ENCODE peak calls at places on chromosome 2, in seven cellular contexts. C is Panc1, A is heart right ventricle, L is fibroblast of mammary gland, D is pancreas, Z is ovary, V is fibroblast of the aortic adventitia. Q is an unnamed sample.

GRCh38 chr2:182941939-182942338 is 75.5 kb upstream of the FRZB start:
- DNase-seq in L (no peak), A (no peak), C (no peak), V (no peak), Z (no peak), D (no peak), Q (no peak)

GRCh38 chr2:174007010-174007409 is 41.8 kb upstream of the SP3 start:
- DNase-seq in L (no peak), D (no peak), Z (no peak), C (no peak), A (no peak), V (no peak), Q (no peak)

GRCh38 chr2:36459725-36460137 is 104.2 kb downstream of the CRIM1 start:
- DNase-seq in Z (no peak), V (peak), A (no peak), L (peak), C (no peak), D (no peak), Q (peak)

GRCh38 chr2:74104839-74105238 is 42.9 kb downstream of the BOLA3 start:
- DNase-seq in V (peak), D (no peak), C (no peak), L (peak), Z (no peak), A (no peak), Q (peak)

GRCh38 chr2:240298803-240299709 is 136.4 kb upstream of the GPC1 start:
- DNase-seq in A (no peak), V (no peak), D (no peak), Z (no peak), C (no peak), L (no peak), Q (no peak)

GRCh38 chr2:69514836-69515235 is 77.6 kb upstream of the NFU1 start:
- DNase-seq in V (peak), A (no peak), L (peak), D (no peak), Z (no peak), C (no peak), Q (peak)

GRCh38 chr2:190219186-190219585 is 100.4 kb downstream of the HIBCH start:
- DNase-seq in C (no peak), V (no peak), A (no peak), D (no peak), Z (no peak), L (no peak), Q (no peak)

GRCh38 chr2:227617316-227618250 is at the start of gene SCYGR4:
- DNase-seq in C (no peak), V (peak), L (peak), D (no peak), Z (no peak), A (no peak), Q (no peak)

GRCh38 chr2:58731488-58731869 is 490.4 kb upstream of the FANCL start:
- DNase-seq in Z (no peak), V (no peak), L (no peak), D (no peak), C (no peak), A (no peak), Q (no peak)

GRCh38 chr2:26854283-26854827 is 6.4 kb downstream of the DPYSL5 start:
- DNase-seq in L (no peak), Z (no peak), D (no peak), V (no peak), A (no peak), C (no peak), Q (no peak)

GRCh38 chr2:26605195-26605968 is 35.8 kb downstream of the CIB4 start:
- DNase-seq in V (peak), C (peak), D (no peak), A (no peak), Z (peak), L (peak), Q (peak)

GRCh38 chr2:55309441-55309840 is 40.4 kb upstream of the MTIF2 start:
- DNase-seq in L (peak), D (no peak), V (peak), C (no peak), A (no peak), Z (no peak), Q (peak)

GRCh38 chr2:58098254-58099096 is 51.9 kb downstream of the VRK2 start:
- DNase-seq in Z (no peak), V (peak), L (peak), D (no peak), A (no peak), C (no peak), Q (peak)

GRCh38 chr2:113282747-113283533 is 4.2 kb upstream of the PAX8 start:
- DNase-seq in V (no peak), D (peak), C (no peak), L (no peak), A (peak), Z (no peak), Q (peak)
- TF ChIP-seq CTCF in V (no peak), D (no peak), C (no peak), L (no peak), A (no peak), Z (no peak), Q (peak)

DNA sequence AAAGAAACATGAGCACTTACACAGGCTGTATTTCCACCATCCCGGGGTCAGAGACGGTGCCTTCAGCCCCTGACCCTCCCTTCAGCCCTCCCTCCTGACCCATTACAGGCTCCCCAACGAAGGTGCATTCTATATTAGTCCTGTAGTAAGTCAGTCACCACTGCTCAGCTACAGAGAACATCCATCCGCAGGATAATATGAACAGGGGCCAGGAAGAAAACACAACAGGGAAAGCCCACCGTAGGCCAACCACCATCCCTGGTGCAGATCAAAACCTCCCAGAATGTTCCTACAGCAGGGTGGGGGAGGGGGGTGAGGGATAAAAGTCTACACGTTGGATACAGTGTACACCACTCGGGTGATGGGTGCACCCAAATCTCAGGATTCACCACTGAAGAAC is 15.1 kb downstream of the PXDN start:
- DNase-seq in A (no peak), L (no peak), V (no peak), D (no peak), Z (no peak), C (no peak), Q (no peak)
- H3K4me3 ChIP-seq in A (no peak), L (no peak), V (no peak), D (no peak), Z (no peak), C (no peak), Q (no peak)

GRCh38 chr2:151632993-151633592 is 101.2 kb downstream of the NEB start:
- DNase-seq in D (no peak), V (peak), C (no peak), A (no peak), L (peak), Z (no peak), Q (peak)
- TF ChIP-seq CTCF in D (no peak), V (peak), C (peak), A (no peak), L (peak), Z (no peak), Q (peak)

DNA sequence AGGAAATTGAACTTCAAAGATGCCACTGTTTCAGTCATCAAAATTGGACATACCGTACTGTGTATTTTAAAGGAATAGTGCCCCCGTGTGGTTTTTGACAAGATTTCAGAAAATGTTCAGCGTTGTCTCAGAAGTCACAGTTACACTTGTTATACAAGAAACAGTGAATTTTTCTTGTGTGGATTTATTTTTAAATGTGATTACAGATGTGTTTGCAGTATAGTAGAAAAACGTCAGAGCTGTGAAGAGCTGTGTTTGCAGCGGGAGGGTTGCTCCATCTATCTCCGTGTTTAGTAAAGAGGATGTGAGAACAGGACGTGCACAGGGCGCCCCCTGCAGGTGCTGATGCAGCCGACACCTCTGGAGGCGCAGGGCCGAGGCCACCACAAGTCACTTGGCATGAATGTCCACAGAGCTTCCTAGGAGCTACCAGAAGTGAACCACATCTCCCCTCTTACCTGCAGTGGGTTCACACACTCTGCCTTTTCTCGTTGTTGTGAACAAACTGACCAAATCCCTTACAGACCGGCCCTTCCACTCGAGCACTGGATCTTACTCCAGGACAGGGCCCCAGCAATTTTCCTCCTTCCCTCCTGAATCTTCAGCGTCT is 73.1 kb downstream of the CACNB4 start:
- DNase-seq in A (peak), C (peak), Z (peak), L (peak), D (peak), V (peak), Q (peak)
- H3K4me3 ChIP-seq in A (no peak), C (peak), Z (peak), L (peak), D (peak), V (peak), Q (peak)

DNA sequence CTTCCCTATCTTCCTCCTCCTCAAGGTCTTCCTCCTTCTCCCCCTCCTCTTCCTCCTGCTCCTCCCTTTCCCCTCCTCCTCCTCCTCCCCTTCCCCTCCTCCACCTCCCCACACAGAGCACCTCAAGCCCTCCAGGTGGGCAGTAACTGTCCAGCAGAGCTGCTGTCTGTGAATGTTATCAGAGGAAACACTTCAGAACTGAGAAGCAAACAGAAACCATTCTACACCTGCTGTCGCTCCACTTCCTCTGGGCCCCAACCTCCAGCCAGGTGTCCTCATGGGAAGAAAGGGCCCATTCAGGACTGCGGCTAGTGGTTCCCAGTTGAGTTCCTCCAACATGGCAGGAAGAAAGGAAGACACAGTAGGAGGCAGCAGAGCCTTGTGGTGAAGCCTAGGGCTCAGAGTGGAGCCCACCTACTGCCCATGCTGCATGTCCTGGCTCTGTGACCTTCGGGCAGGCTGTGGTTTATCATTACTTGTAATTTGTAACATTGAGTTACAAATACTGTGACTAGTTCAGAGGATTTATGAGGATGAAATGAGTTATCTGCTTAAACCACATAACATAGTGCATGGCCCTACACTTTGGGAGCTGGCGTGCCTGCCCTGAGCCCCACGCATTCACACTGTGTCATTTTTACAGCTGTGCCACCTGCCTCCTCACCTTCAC is 165.9 kb upstream of the ID2 start:
- DNase-seq in V (no peak), Z (no peak), A (no peak), L (no peak), C (no peak), D (no peak), Q (no peak)
- TF ChIP-seq CTCF in V (no peak), Z (no peak), A (no peak), L (no peak), C (no peak), D (no peak), Q (no peak)

DNA sequence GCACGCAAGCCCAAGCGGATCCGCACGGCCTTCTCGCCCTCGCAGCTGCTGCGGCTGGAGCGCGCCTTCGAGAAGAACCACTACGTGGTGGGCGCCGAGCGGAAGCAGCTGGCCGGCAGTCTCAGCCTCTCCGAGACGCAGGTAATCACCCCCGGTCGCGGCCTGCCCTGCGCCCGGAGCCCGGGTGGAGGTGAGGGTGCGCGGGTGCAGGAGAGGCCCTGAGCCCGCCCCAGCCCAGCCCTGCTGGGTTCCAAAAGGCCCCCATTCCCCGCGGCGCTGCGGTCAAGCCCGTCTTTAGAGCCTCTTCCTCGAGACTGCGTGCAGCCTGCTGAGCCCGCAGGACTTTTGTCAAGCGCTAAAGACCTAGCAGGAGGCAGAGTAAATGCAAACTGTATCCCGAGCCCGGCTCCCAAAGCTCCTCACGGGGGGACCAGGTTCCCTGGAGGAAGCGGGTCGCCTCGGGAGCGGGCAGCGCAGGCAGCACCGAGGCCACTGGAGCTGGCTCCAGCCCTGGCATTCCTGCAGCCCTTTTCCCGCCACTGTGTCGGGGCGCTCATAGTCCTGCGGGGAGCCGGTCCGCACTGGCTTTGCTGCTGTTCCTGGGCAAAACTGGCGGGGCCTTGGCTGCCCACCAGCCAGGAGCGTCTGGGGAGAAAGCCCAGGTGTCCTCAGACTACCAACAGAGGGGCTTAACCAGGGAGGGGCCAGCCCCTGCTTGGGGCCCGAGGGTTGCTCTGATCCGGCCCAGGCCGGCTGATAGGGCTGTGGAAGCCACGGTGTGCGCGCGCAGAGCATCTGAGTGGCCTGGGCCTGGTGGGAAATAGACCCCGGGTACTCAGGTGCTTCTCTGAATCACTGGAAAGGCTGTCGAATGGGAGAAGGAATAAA is 7.3 kb downstream of the EMX1 start:
- DNase-seq in V (no peak), Z (no peak), C (no peak), L (no peak), A (no peak), D (no peak), Q (no peak)
- H3K4me3 ChIP-seq in V (no peak), Z (no peak), C (no peak), L (no peak), A (no peak), D (no peak), Q (no peak)

Q was measured in AG10803.